ENCODE peak calls at places on chromosomes 7 and 10, in nine cellular contexts. J, B, P, G, Q, Z, N, S and D are unnamed samples.

GRCh38 chr7:46832136-46832535 is 749.8 kb downstream of the TNS3 start:
- DNase-seq in J (no peak), B (no peak), P (no peak), G (no peak), Q (no peak), Z (no peak), N (peak), S (no peak), D (no peak)

GRCh38 chr10:77082601-77083252 is 554.9 kb downstream of the KCNMA1 start:
- DNase-seq in J (peak), B (no peak), P (no peak), G (no peak), Q (peak), Z (no peak), N (no peak), S (peak), D (no peak)

GRCh38 chr10:125836746-125837145 is 13.4 kb downstream of the BCCIP start:
- DNase-seq in J (no peak), B (no peak), P (no peak), G (peak), Q (no peak), Z (no peak), N (no peak), S (no peak), D (no peak)

GRCh38 chr7:57416601-57417358 is 33.2 kb upstream of the ZNF716 start:
- DNase-seq in J (no peak), B (no peak), P (no peak), G (no peak), Q (no peak), Z (no peak), N (no peak), S (no peak), D (no peak)

GRCh38 chr7:2757361-2757903 is 69.4 kb downstream of the AMZ1 start:
- DNase-seq in J (no peak), B (peak), P (no peak), G (peak), Q (no peak), Z (peak), N (peak), S (no peak), D (peak)

GRCh38 chr10:131170042-131170983 is 141.2 kb downstream of the TCERG1L start:
- DNase-seq in J (no peak), B (no peak), P (no peak), G (no peak), Q (no peak), Z (no peak), N (no peak), S (no peak), D (no peak)

GRCh38 chr7:89049043-89049442 is 253.5 kb upstream of the TEX47 start:
- DNase-seq in J (no peak), B (no peak), P (no peak), G (no peak), Q (no peak), Z (no peak), N (no peak), S (no peak), D (no peak)

GRCh38 chr7:99308461-99309074 is 17.1 kb upstream of the ARPC1A start:
- DNase-seq in J (no peak), B (no peak), P (no peak), G (peak), Q (peak), Z (no peak), N (peak), S (no peak), D (peak)

GRCh38 chr7:7719235-7719634 is 828 bp upstream of the RPA3 start:
- DNase-seq in J (no peak), B (peak), P (peak), G (peak), Q (peak), Z (peak), N (peak), S (no peak), D (peak)

GRCh38 chr10:70909326-70909935 is 21.1 kb upstream of the PCBD1 start:
- DNase-seq in J (no peak), B (no peak), P (no peak), G (no peak), Q (no peak), Z (peak), N (no peak), S (no peak), D (no peak)

GRCh38 chr10:59560161-59560560 is 149.5 kb downstream of the SLC16A9 start:
- DNase-seq in J (no peak), B (no peak), P (no peak), G (no peak), Q (no peak), Z (no peak), N (no peak), S (no peak), D (no peak)

GRCh38 chr10:59562126-59562525 is 147.5 kb downstream of the SLC16A9 start:
- DNase-seq in J (no peak), B (no peak), P (no peak), G (no peak), Q (no peak), Z (no peak), N (no peak), S (no peak), D (no peak)

GRCh38 chr10:59563506-59563905 is 146.1 kb downstream of the SLC16A9 start:
- DNase-seq in J (no peak), B (no peak), P (no peak), G (no peak), Q (no peak), Z (no peak), N (no peak), S (no peak), D (no peak)

GRCh38 chr10:59560990-59561389 is 148.7 kb downstream of the SLC16A9 start:
- DNase-seq in J (no peak), B (no peak), P (no peak), G (no peak), Q (no peak), Z (no peak), N (no peak), S (no peak), D (no peak)

GRCh38 chr10:59561397-59562121 is 148.1 kb downstream of the SLC16A9 start:
- DNase-seq in J (no peak), B (no peak), P (no peak), G (peak), Q (peak), Z (no peak), N (peak), S (no peak), D (peak)
- H3K4me2 ChIP-seq in J (no peak), B (no peak), P (no peak), G (no peak), Q (no peak), Z (peak), N (no peak), S (no peak), D (no peak)

DNA sequence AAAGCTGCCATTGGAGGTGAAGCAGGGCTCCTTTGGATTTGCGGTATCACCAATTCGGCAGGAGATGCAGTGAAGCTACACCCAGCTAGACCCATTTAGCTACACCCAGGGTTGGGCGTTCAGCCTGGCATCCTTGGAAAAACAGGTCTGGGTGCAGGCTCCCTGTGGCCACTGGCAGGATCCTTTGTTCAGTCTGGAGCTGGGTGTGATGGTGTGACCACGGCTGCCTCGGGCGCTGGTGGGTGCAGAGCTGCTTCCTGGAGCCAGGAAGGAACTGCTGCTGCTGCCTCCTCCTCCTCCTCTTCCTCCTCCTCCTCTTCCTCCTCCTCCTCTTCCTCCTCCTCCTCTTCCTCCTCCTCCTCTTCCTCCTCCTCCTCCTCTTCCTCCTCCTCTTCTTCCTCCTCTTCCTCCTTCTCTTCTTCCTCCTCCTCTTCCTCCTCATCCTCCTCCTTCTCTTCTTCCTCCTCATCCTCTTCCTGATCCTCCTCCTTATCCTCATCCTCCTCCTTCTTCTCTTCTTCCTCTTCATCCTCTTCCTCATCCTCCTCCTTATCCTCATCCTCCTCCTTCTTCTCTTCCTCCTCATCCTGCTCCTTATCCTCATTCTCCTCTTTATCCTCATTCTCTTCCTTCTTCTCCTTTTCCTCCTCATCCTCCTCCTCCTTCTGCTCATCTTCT is 84.0 kb downstream of the GRK5 start:
- DNase-seq in J (no peak), B (no peak), P (no peak), G (no peak), Q (no peak), Z (no peak), N (no peak), S (no peak), D (no peak)
- H3K4me2 ChIP-seq in J (no peak), B (no peak), P (no peak), G (no peak), Q (no peak), Z (no peak), N (no peak), S (no peak), D (no peak)

GRCh38 chr7:155809947-155810606 is 2.2 kb downstream of the SHH start:
- DNase-seq in J (peak), B (no peak), P (no peak), G (no peak), Q (no peak), Z (no peak), N (no peak), S (peak), D (no peak)
- H3K4me2 ChIP-seq in J (peak), B (peak), P (no peak), G (peak), Q (no peak), Z (no peak), N (no peak), S (peak), D (no peak)

GRCh38 chr7:101984141-101984879 is 166.9 kb downstream of the CUX1 start:
- DNase-seq in J (no peak), B (no peak), P (no peak), G (peak), Q (no peak), Z (no peak), N (no peak), S (no peak), D (no peak)
- H3K4me2 ChIP-seq in J (no peak), B (peak), P (peak), G (no peak), Q (no peak), Z (no peak), N (no peak), S (no peak), D (no peak)

DNA sequence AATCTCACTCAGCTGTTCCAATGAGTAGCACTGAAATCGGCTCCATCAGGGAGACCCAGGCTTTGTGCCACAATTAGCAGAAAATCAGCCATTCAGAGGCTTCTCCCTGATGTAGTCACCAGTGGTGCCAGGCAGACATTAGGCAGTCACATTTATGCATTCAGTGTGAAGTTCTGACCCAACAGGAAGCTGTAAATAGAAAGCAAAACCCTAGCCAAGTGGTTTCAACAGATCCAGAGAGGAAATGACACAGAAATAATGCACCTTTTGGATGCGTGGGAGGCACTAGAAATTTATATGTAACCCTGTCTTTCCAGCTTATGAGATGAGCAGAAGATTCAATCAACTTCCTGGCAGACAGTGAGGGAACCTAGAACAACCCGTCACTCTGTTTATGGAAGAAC is 186.4 kb downstream of the PDE1C start:
- DNase-seq in J (no peak), B (no peak), P (no peak), G (peak), Q (peak), Z (no peak), N (peak), S (no peak), D (peak)
- H3K4me2 ChIP-seq in J (no peak), B (no peak), P (peak), G (peak), Q (peak), Z (peak), N (no peak), S (no peak), D (peak)

GRCh38 chr10:55287346-55287745 is 486.3 kb upstream of the PCDH15 start:
- DNase-seq in J (no peak), B (no peak), P (no peak), G (peak), Q (no peak), Z (no peak), N (peak), S (no peak), D (no peak)

GRCh38 chr10:55280696-55281095 is 479.7 kb upstream of the PCDH15 start:
- DNase-seq in J (no peak), B (no peak), P (no peak), G (no peak), Q (no peak), Z (no peak), N (no peak), S (no peak), D (no peak)

DNA sequence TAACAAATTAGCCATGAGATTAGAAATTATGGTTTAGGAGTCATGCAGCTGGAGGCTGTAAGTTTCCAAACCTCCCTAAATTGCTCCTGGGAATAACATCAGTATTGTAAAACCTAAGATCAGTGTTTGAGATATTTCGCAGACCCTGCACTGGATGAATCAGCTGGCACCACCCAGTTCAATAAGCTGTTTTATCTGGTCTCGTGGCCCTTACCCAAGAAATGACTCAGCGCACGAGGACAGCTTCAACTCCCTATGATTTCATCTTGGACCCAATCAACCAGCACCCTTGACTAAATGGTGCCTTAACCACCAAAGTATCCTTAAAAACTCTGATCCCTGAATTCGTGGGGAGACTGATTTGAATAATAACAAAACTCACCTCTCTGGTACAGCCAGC is 482.0 kb upstream of the PCDH15 start:
- DNase-seq in J (no peak), B (no peak), P (no peak), G (peak), Q (no peak), Z (no peak), N (peak), S (no peak), D (peak)
- H3K4me2 ChIP-seq in J (no peak), B (no peak), P (no peak), G (no peak), Q (no peak), Z (no peak), N (no peak), S (no peak), D (no peak)

GRCh38 chr7:44678468-44679179 is 70.0 kb upstream of the ZMIZ2 start:
- DNase-seq in J (no peak), B (peak), P (no peak), G (no peak), Q (peak), Z (no peak), N (peak), S (no peak), D (peak)
- H3K4me2 ChIP-seq in J (no peak), B (no peak), P (no peak), G (no peak), Q (peak), Z (peak), N (peak), S (no peak), D (peak)